ENCODE peak calls at places on chromosomes 3 and 15, in nine cellular contexts. A is stimulated activated CD4-positive, alpha-beta T cell treated with anti-CD3 and anti-CD28 coated beads, Interleukin-2, amount 100 ng/mL, for 48 hours; K is fibroblast of mammary gland; D is activated naive CD4-positive, alpha-beta T cell treated with Interleukin-2 at 50 U/mL for 16 hours; V is NT2/D1; S is GM12891; G is activated gamma-delta T cell treated with Interleukin-2 at 50 U/mL for 16 hours; R is AML-193; X is activated naive CD8-positive, alpha-beta T cell treated with anti-CD3 and anti-CD28 coated beads for 36 hours. H is an unnamed sample.

GRCh38 chr3:16309558-16309957 is 44.5 kb downstream of the OXNAD1 start:
- DNase-seq in V (no peak), D (peak), A (no peak), R (peak), K (peak), X (peak), S (peak), G (peak), H (peak)

GRCh38 chr3:9362731-9363530 is at the start of gene THUMPD3:
- DNase-seq in D (peak), X (peak), G (peak), A (peak), R (peak), K (peak), S (peak), V (peak), H (peak)

GRCh38 chr3:24832878-24833277 is 338.2 kb upstream of the THRB start:
- DNase-seq in A (no peak), S (no peak), G (no peak), D (no peak), K (peak), R (no peak), X (no peak), V (no peak), H (no peak)

GRCh38 chr3:45480218-45480617 is 91.8 kb downstream of the LARS2 start:
- DNase-seq in K (no peak), R (peak), V (no peak), S (no peak), A (no peak), X (no peak), D (no peak), G (no peak), H (no peak)

GRCh38 chr3:8472549-8472948 is 29.1 kb upstream of the LMCD1 start:
- DNase-seq in V (no peak), S (no peak), G (no peak), X (no peak), R (no peak), K (no peak), A (no peak), D (no peak), H (no peak)

GRCh38 chr3:33152363-33153360 is 38.8 kb downstream of the CRTAP start:
- DNase-seq in R (no peak), A (no peak), D (no peak), V (no peak), S (no peak), K (no peak), X (no peak), G (no peak), H (no peak)

GRCh38 chr3:152026033-152026556 is 152.7 kb downstream of the SUCNR1 start:
- DNase-seq in D (no peak), A (no peak), K (peak), X (no peak), V (no peak), R (peak), G (no peak), S (no peak), H (no peak)

GRCh38 chr15:91465086-91465485 is 365.0 kb downstream of the SV2B start:
- DNase-seq in G (no peak), D (no peak), R (no peak), A (no peak), V (no peak), K (no peak), S (no peak), X (no peak), H (no peak)

GRCh38 chr3:127750226-127751031 is 71.9 kb downstream of the MGLL start:
- DNase-seq in D (no peak), V (no peak), S (no peak), R (no peak), K (peak), X (no peak), G (no peak), A (no peak), H (peak)

GRCh38 chr3:38650248-38650940 is 907 bp upstream of the SCN5A start:
- DNase-seq in D (no peak), X (no peak), G (no peak), S (no peak), R (no peak), A (no peak), K (peak), V (no peak), H (no peak)

GRCh38 chr3:37862219-37862711 is 585 bp downstream of the CTDSPL start:
- DNase-seq in G (no peak), V (no peak), R (peak), S (peak), K (peak), A (peak), X (peak), D (peak), H (peak)

GRCh38 chr15:25688166-25688565 is 175.0 kb downstream of the ATP10A start:
- DNase-seq in R (no peak), A (no peak), V (no peak), S (no peak), G (no peak), K (no peak), D (no peak), X (no peak), H (no peak)

GRCh38 chr3:32813180-32813579 is 4.6 kb upstream of the TRIM71 start:
- DNase-seq in R (no peak), A (no peak), V (no peak), K (no peak), X (no peak), G (no peak), S (no peak), D (no peak), H (no peak)

GRCh38 chr15:56492786-56493555 is 28.0 kb upstream of the MNS1 start:
- DNase-seq in A (no peak), K (no peak), S (no peak), R (peak), X (no peak), V (no peak), D (no peak), G (no peak), H (no peak)

GRCh38 chr3:8458711-8459110 is 42.9 kb upstream of the LMCD1 start:
- DNase-seq in A (no peak), G (no peak), X (no peak), S (no peak), R (no peak), V (no peak), D (no peak), K (peak), H (no peak)

GRCh38 chr3:64214002-64214696 is 11.1 kb downstream of the PRICKLE2 start:
- DNase-seq in G (no peak), K (peak), D (no peak), A (no peak), V (no peak), R (no peak), X (no peak), S (no peak), H (no peak)

GRCh38 chr3:111681705-111682426 is 86.7 kb upstream of the ZBED2 start:
- DNase-seq in S (no peak), A (no peak), R (no peak), X (no peak), V (no peak), K (no peak), D (no peak), G (no peak), H (no peak)

GRCh38 chr3:8554725-8555621 is 53.4 kb downstream of the LMCD1 start:
- DNase-seq in G (no peak), R (no peak), K (peak), S (no peak), A (no peak), D (no peak), X (no peak), V (peak), H (no peak)

GRCh38 chr3:48409291-48410201 is 20.3 kb downstream of the PLXNB1 start:
- DNase-seq in K (no peak), G (peak), S (peak), D (no peak), R (no peak), V (no peak), A (no peak), X (no peak), H (no peak)

GRCh38 chr15:74821091-74821789 is 5.2 kb upstream of the CPLX3 start:
- DNase-seq in K (no peak), D (no peak), S (peak), G (no peak), R (no peak), V (no peak), X (no peak), A (no peak), H (no peak)

GRCh38 chr3:195113074-195113473 is 157.9 kb downstream of the XXYLT1 start:
- DNase-seq in G (no peak), V (no peak), R (no peak), K (peak), S (no peak), X (no peak), A (no peak), D (no peak), H (no peak)

GRCh38 chr3:87436781-87437543 is 160.6 kb upstream of the POU1F1 start:
- DNase-seq in S (no peak), R (no peak), D (no peak), G (no peak), K (no peak), X (no peak), V (no peak), A (no peak), H (no peak)

GRCh38 chr3:9638939-9639338 is 10.4 kb upstream of the MTMR14 start:
- DNase-seq in S (no peak), R (no peak), A (no peak), G (no peak), K (no peak), V (no peak), X (no peak), D (no peak), H (no peak)

GRCh38 chr3:3499012-3499411 is 300.2 kb upstream of the LRRN1 start:
- DNase-seq in X (no peak), S (no peak), G (no peak), D (no peak), V (no peak), A (no peak), K (no peak), R (no peak), H (no peak)

GRCh38 chr15:36407647-36408046 is 171.8 kb upstream of the CDIN1 start:
- DNase-seq in K (peak), R (no peak), G (no peak), X (no peak), S (no peak), V (peak), A (no peak), D (no peak), H (no peak)

GRCh38 chr3:89098964-89099585 is 8.3 kb upstream of the EPHA3 start:
- DNase-seq in G (no peak), D (peak), K (peak), X (peak), V (peak), S (no peak), R (peak), A (no peak), H (peak)

GRCh38 chr3:59555593-59556315 is 505.9 kb upstream of the CFAP20DC start:
- DNase-seq in X (no peak), A (no peak), K (peak), S (no peak), R (no peak), D (no peak), G (no peak), V (no peak), H (no peak)

GRCh38 chr15:42605281-42605744 is 29.9 kb downstream of the STARD9 start:
- DNase-seq in G (no peak), R (peak), K (peak), V (no peak), S (no peak), A (no peak), X (no peak), D (no peak), H (peak)

GRCh38 chr15:98758224-98758623 is 109.9 kb downstream of the IGF1R start:
- DNase-seq in R (no peak), D (no peak), X (no peak), G (no peak), S (no peak), V (no peak), A (no peak), K (no peak), H (no peak)

GRCh38 chr3:77530870-77531269 is 491.0 kb downstream of the ROBO2 start:
- DNase-seq in V (no peak), D (no peak), X (no peak), G (no peak), K (peak), A (no peak), R (no peak), S (no peak), H (no peak)

GRCh38 chr15:66252411-66253295 is 897 bp downstream of the MEGF11 start:
- DNase-seq in A (peak), D (peak), S (peak), G (peak), V (no peak), K (peak), X (peak), R (peak), H (peak)

GRCh38 chr3:66754613-66755012 is 243.5 kb upstream of the KBTBD8 start:
- DNase-seq in G (no peak), S (no peak), X (no peak), V (no peak), D (no peak), A (no peak), K (no peak), R (no peak), H (no peak)